ENCODE peak calls at places on chromosomes 16 and 17, in ten cellular contexts. One of them, this sample, is unnamed.

GRCh38 chr17:19904924-19905323 is 37.2 kb upstream of the ULK2 start:
- DNase-seq in GM06990: no peak
- DNase-seq in endothelial cell of umbilical vein: no peak
- DNase-seq in stomach: no peak
- DNase-seq in LNCaP clone FGC: no peak
- DNase-seq in fibroblast of pulmonary artery: no peak
- DNase-seq in AG10803: no peak
- DNase-seq in AG04450: no peak
- DNase-seq in ovary: no peak
- DNase-seq in psoas muscle: no peak
- DNase-seq in this sample: no peak

GRCh38 chr17:76051071-76051467 is 21.2 kb downstream of the SRP68 start:
- DNase-seq in LNCaP clone FGC: peak
- DNase-seq in endothelial cell of umbilical vein: no peak
- DNase-seq in ovary: no peak
- DNase-seq in fibroblast of pulmonary artery: no peak
- DNase-seq in AG04450: no peak
- DNase-seq in stomach: no peak
- DNase-seq in psoas muscle: no peak
- DNase-seq in AG10803: no peak
- DNase-seq in GM06990: no peak
- DNase-seq in this sample: no peak

GRCh38 chr17:37535906-37536305 is 46.2 kb downstream of the DUSP14 start:
- DNase-seq in AG04450: no peak
- DNase-seq in endothelial cell of umbilical vein: no peak
- DNase-seq in ovary: no peak
- DNase-seq in AG10803: no peak
- DNase-seq in LNCaP clone FGC: no peak
- DNase-seq in fibroblast of pulmonary artery: no peak
- DNase-seq in psoas muscle: no peak
- DNase-seq in stomach: no peak
- DNase-seq in GM06990: no peak
- DNase-seq in this sample: no peak

GRCh38 chr17:57421393-57421717 is 165.0 kb downstream of the MSI2 start:
- DNase-seq in LNCaP clone FGC: no peak
- DNase-seq in psoas muscle: no peak
- DNase-seq in stomach: no peak
- DNase-seq in AG04450: no peak
- DNase-seq in AG10803: no peak
- DNase-seq in fibroblast of pulmonary artery: no peak
- DNase-seq in GM06990: no peak
- DNase-seq in ovary: no peak
- DNase-seq in endothelial cell of umbilical vein: no peak
- DNase-seq in this sample: no peak

GRCh38 chr16:28543072-28543471 is 4.3 kb upstream of the NUPR1 start:
- DNase-seq in AG04450: no peak
- DNase-seq in stomach: peak
- DNase-seq in psoas muscle: no peak
- DNase-seq in LNCaP clone FGC: peak
- DNase-seq in ovary: no peak
- DNase-seq in endothelial cell of umbilical vein: no peak
- DNase-seq in fibroblast of pulmonary artery: no peak
- DNase-seq in AG10803: no peak
- DNase-seq in GM06990: no peak
- DNase-seq in this sample: no peak

GRCh38 chr17:62616993-62617893 is 10.2 kb upstream of the MRC2 start:
- DNase-seq in stomach: no peak
- DNase-seq in GM06990: no peak
- DNase-seq in ovary: no peak
- DNase-seq in endothelial cell of umbilical vein: no peak
- DNase-seq in AG04450: no peak
- DNase-seq in LNCaP clone FGC: no peak
- DNase-seq in psoas muscle: no peak
- DNase-seq in fibroblast of pulmonary artery: no peak
- DNase-seq in AG10803: no peak
- DNase-seq in this sample: no peak

GRCh38 chr17:65496801-65497200 is 64.6 kb downstream of the AXIN2 start:
- DNase-seq in endothelial cell of umbilical vein: no peak
- DNase-seq in AG04450: no peak
- DNase-seq in stomach: no peak
- DNase-seq in fibroblast of pulmonary artery: no peak
- DNase-seq in LNCaP clone FGC: no peak
- DNase-seq in GM06990: no peak
- DNase-seq in ovary: no peak
- DNase-seq in psoas muscle: no peak
- DNase-seq in AG10803: no peak
- DNase-seq in this sample: no peak

GRCh38 chr17:78343099-78343432 is 16.8 kb downstream of the SOCS3 start:
- DNase-seq in AG10803: peak
- DNase-seq in stomach: peak
- DNase-seq in GM06990: no peak
- DNase-seq in LNCaP clone FGC: no peak
- DNase-seq in AG04450: no peak
- DNase-seq in fibroblast of pulmonary artery: peak
- DNase-seq in ovary: peak
- DNase-seq in psoas muscle: peak
- DNase-seq in endothelial cell of umbilical vein: peak
- DNase-seq in this sample: no peak

GRCh38 chr16:85613609-85614337 is 651 bp downstream of the GSE1 start:
- DNase-seq in psoas muscle: peak
- DNase-seq in ovary: peak
- DNase-seq in AG04450: no peak
- DNase-seq in GM06990: peak
- DNase-seq in stomach: peak
- DNase-seq in AG10803: no peak
- DNase-seq in LNCaP clone FGC: no peak
- DNase-seq in fibroblast of pulmonary artery: no peak
- DNase-seq in endothelial cell of umbilical vein: no peak
- DNase-seq in this sample: peak

GRCh38 chr16:84310642-84311041 is 16.0 kb downstream of the WFDC1 start:
- DNase-seq in fibroblast of pulmonary artery: no peak
- DNase-seq in stomach: no peak
- DNase-seq in GM06990: no peak
- DNase-seq in AG04450: no peak
- DNase-seq in LNCaP clone FGC: no peak
- DNase-seq in AG10803: no peak
- DNase-seq in endothelial cell of umbilical vein: no peak
- DNase-seq in ovary: no peak
- DNase-seq in psoas muscle: no peak
- DNase-seq in this sample: no peak

GRCh38 chr16:84303516-84303915 is 8.8 kb downstream of the WFDC1 start:
- DNase-seq in GM06990: no peak
- DNase-seq in LNCaP clone FGC: no peak
- DNase-seq in endothelial cell of umbilical vein: no peak
- DNase-seq in fibroblast of pulmonary artery: no peak
- DNase-seq in ovary: no peak
- DNase-seq in psoas muscle: no peak
- DNase-seq in stomach: no peak
- DNase-seq in AG04450: no peak
- DNase-seq in AG10803: no peak
- DNase-seq in this sample: no peak

GRCh38 chr16:84307209-84307954 is 12.7 kb downstream of the WFDC1 start:
- DNase-seq in LNCaP clone FGC: no peak
- DNase-seq in AG04450: no peak
- DNase-seq in stomach: no peak
- DNase-seq in endothelial cell of umbilical vein: no peak
- DNase-seq in fibroblast of pulmonary artery: no peak
- DNase-seq in ovary: no peak
- DNase-seq in psoas muscle: no peak
- DNase-seq in GM06990: no peak
- DNase-seq in AG10803: no peak
- DNase-seq in this sample: no peak

GRCh38 chr16:84306564-84306963 is 11.9 kb downstream of the WFDC1 start:
- DNase-seq in LNCaP clone FGC: no peak
- DNase-seq in fibroblast of pulmonary artery: no peak
- DNase-seq in endothelial cell of umbilical vein: no peak
- DNase-seq in AG04450: no peak
- DNase-seq in ovary: no peak
- DNase-seq in GM06990: no peak
- DNase-seq in AG10803: no peak
- DNase-seq in stomach: no peak
- DNase-seq in psoas muscle: no peak
- DNase-seq in this sample: no peak

GRCh38 chr16:84308120-84308519 is 13.4 kb downstream of the WFDC1 start:
- DNase-seq in GM06990: peak
- DNase-seq in psoas muscle: peak
- DNase-seq in AG10803: peak
- DNase-seq in ovary: peak
- DNase-seq in endothelial cell of umbilical vein: peak
- DNase-seq in AG04450: peak
- DNase-seq in stomach: peak
- DNase-seq in LNCaP clone FGC: no peak
- DNase-seq in fibroblast of pulmonary artery: peak
- DNase-seq in this sample: no peak
- TF ChIP-seq CTCF in GM06990: peak
- TF ChIP-seq CTCF in psoas muscle: peak
- TF ChIP-seq CTCF in AG10803: peak
- TF ChIP-seq CTCF in ovary: peak
- TF ChIP-seq CTCF in endothelial cell of umbilical vein: peak
- TF ChIP-seq CTCF in AG04450: peak
- TF ChIP-seq CTCF in stomach: no peak
- TF ChIP-seq CTCF in LNCaP clone FGC: peak
- TF ChIP-seq CTCF in fibroblast of pulmonary artery: peak
- TF ChIP-seq CTCF in this sample: peak

DNA sequence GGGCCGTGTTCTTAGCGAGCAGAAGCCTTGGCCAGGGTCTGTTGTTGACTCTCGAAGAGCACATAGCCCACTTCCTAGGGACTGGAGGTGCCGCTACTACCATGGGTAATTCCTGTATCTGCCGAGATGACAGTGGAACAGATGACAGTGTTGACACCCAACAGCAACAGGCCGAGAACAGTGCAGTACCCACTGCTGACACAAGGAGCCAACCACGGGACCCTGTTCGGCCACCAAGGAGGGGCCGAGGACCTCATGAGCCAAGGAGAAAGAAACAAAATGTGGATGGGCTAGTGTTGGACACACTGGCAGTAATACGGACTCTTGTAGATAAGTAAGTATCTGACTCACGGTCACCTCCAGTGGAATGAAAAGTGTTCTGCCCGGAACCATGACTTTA is 18.5 kb downstream of the RSPRY1 start:
- DNase-seq in AG10803: no peak
- DNase-seq in fibroblast of pulmonary artery: no peak
- DNase-seq in ovary: no peak
- DNase-seq in endothelial cell of umbilical vein: no peak
- DNase-seq in LNCaP clone FGC: no peak
- DNase-seq in AG04450: no peak
- DNase-seq in stomach: no peak
- DNase-seq in psoas muscle: no peak
- DNase-seq in GM06990: no peak
- DNase-seq in this sample: no peak
- TF ChIP-seq CTCF in AG10803: no peak
- TF ChIP-seq CTCF in fibroblast of pulmonary artery: no peak
- TF ChIP-seq CTCF in ovary: no peak
- TF ChIP-seq CTCF in endothelial cell of umbilical vein: no peak
- TF ChIP-seq CTCF in LNCaP clone FGC: no peak
- TF ChIP-seq CTCF in AG04450: peak
- TF ChIP-seq CTCF in stomach: no peak
- TF ChIP-seq CTCF in psoas muscle: no peak
- TF ChIP-seq CTCF in GM06990: no peak
- TF ChIP-seq CTCF in this sample: no peak

DNA sequence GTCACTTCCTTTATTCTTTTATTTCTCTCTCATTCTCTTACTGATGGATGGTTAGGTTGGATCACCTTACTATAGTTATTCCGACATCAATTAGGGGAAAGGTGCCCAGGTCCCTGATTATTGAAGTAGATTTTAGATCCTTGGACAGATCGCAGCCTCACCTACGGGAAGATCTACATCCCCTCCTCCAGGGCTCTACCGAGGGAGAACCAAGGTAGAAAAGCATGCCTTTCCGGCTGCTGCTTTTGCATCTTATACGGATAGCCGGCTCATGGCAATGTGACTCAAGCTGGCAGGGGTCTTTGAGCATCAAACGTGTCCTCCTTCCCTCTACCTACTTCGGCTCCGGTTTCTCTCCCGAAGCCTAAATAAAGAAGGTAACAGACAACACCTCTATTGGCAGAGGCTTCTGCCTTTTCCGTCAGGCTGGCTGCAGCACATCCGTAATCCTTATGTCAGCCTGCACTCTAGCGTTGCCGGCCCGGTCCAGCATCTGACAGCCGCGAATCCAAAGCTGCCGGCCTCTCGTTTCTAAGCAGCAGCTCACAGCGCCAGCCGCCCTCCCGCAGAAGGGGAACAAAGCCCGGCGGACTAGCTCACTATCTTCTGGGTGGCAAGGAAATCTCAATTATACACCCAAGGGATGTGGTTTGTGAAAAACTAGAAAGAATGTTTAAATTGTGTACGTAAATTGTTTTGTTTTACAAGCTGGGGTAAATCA is 46.9 kb downstream of the IRX6 start:
- DNase-seq in fibroblast of pulmonary artery: peak
- DNase-seq in GM06990: peak
- DNase-seq in AG10803: peak
- DNase-seq in LNCaP clone FGC: no peak
- DNase-seq in psoas muscle: peak
- DNase-seq in endothelial cell of umbilical vein: no peak
- DNase-seq in stomach: peak
- DNase-seq in ovary: peak
- DNase-seq in AG04450: no peak
- DNase-seq in this sample: no peak
- TF ChIP-seq CTCF in fibroblast of pulmonary artery: peak
- TF ChIP-seq CTCF in GM06990: no peak
- TF ChIP-seq CTCF in AG10803: peak
- TF ChIP-seq CTCF in LNCaP clone FGC: peak
- TF ChIP-seq CTCF in psoas muscle: peak
- TF ChIP-seq CTCF in endothelial cell of umbilical vein: no peak
- TF ChIP-seq CTCF in stomach: no peak
- TF ChIP-seq CTCF in ovary: no peak
- TF ChIP-seq CTCF in AG04450: peak
- TF ChIP-seq CTCF in this sample: peak

DNA sequence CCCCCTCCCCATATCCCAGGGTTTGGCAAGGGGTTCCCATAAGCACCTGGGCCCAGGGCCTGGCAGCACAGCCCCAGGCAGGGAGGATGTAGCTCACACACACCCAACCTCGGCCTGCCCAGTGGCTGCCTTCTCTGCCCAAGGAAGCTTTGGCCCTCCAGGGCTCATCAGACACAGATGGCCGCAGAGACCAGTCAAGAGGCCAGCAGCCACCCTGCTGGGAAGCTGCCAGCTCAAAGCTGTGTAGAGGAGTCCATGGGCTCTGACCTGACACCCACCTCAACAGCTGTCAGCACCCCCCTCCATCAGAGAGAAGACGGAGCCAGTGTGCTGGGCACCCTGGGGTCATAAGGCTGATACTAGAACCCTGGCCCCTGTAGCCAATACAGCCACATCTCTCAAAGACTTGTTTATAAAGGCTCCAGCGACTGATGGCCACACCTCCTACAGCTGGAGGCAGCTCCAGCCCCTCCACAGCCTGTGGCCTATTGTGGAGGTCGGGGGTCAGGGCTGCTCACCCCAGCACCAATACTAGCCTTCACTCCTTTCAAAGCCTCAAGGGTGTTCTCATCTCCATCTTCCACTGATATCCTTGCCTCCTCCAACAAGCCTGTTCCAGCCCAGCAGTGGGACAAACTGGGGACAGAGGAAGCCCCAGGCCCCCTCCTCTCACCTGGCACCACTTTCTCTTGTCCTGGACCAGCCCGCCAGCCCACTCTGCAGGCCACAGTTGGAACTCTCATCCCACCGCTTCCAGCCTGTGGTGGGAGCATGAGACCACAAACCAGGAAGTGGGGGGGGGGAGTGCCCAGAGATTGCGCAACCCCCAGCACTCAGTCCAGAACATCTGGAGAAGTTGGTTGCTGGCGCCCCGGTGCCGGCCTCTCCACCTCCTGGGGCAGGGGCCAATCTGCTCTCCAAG is 2.2 kb upstream of the MPG start:
- DNase-seq in ovary: peak
- DNase-seq in stomach: peak
- DNase-seq in endothelial cell of umbilical vein: peak
- DNase-seq in AG04450: no peak
- DNase-seq in AG10803: peak
- DNase-seq in GM06990: no peak
- DNase-seq in LNCaP clone FGC: no peak
- DNase-seq in psoas muscle: peak
- DNase-seq in fibroblast of pulmonary artery: peak
- DNase-seq in this sample: no peak
- TF ChIP-seq CTCF in ovary: peak
- TF ChIP-seq CTCF in stomach: no peak
- TF ChIP-seq CTCF in endothelial cell of umbilical vein: peak
- TF ChIP-seq CTCF in AG04450: peak
- TF ChIP-seq CTCF in AG10803: peak
- TF ChIP-seq CTCF in GM06990: no peak
- TF ChIP-seq CTCF in LNCaP clone FGC: no peak
- TF ChIP-seq CTCF in psoas muscle: no peak
- TF ChIP-seq CTCF in fibroblast of pulmonary artery: peak
- TF ChIP-seq CTCF in this sample: no peak